ENCODE peak calls at places on chromosomes 12 and 14, in six cellular contexts. R is osteoblast; C is naive thymus-derived CD4-positive, alpha-beta T cell; I is GM23248; G is pancreas; B is uterus. J is an unnamed sample.

GRCh38 chr14:50773632-50774541 is 57.1 kb downstream of the NIN start:
- DNase-seq in R (peak; percentile 87), C (no peak), I (peak; percentile 65), G (peak; percentile 69), B (no peak), J (peak; percentile 77)

GRCh38 chr12:67515679-67516363 is 132.7 kb upstream of the DYRK2 start:
- DNase-seq in R (no peak), C (peak; percentile 36), I (no peak), G (no peak), B (no peak), J (no peak)

GRCh38 chr12:96258451-96258933 is 64.3 kb downstream of the ELK3 start:
- DNase-seq in R (no peak), C (no peak), I (peak; percentile 59), G (no peak), B (peak; percentile 64), J (peak; percentile 82)

GRCh38 chr14:54712371-54712998 is 145.6 kb downstream of the SAMD4A start:
- DNase-seq in R (peak; percentile 73), C (no peak), I (peak; percentile 65), G (no peak), B (no peak), J (no peak)

GRCh38 chr12:132404435-132404855 is 75.1 kb upstream of the GALNT9 start:
- DNase-seq in R (no peak), C (no peak), I (no peak), G (peak; percentile 50), B (no peak), J (no peak)

GRCh38 chr14:53265025-53265424 is 111.9 kb upstream of the DDHD1 start:
- DNase-seq in R (no peak), C (no peak), I (no peak), G (no peak), B (no peak), J (no peak)

GRCh38 chr14:101078105-101078891 is 174.8 kb upstream of the RTL1 start:
- DNase-seq in R (peak; percentile 85), C (no peak), I (no peak), G (no peak), B (no peak), J (no peak)

GRCh38 chr12:17381211-17381610 is 708.8 kb downstream of the RERGL start:
- DNase-seq in R (no peak), C (no peak), I (no peak), G (no peak), B (no peak), J (no peak)

GRCh38 chr12:74021937-74022336 is 515.7 kb upstream of the ATXN7L3B start:
- DNase-seq in R (no peak), C (no peak), I (peak; percentile 28), G (peak; percentile 75), B (no peak), J (no peak)

GRCh38 chr12:108337235-108338223 is 1.6 kb downstream of the CMKLR1 start:
- DNase-seq in R (peak; percentile 88), C (no peak), I (peak; percentile 63), G (no peak), B (no peak), J (peak; percentile 58)

GRCh38 chr12:6262211-6262610 is 48.3 kb upstream of the PLEKHG6 start:
- DNase-seq in R (peak; percentile 61), C (no peak), I (no peak), G (peak; percentile 43), B (no peak), J (no peak)

GRCh38 chr12:97235102-97235501 is 227.5 kb upstream of the RMST start:
- DNase-seq in R (no peak), C (no peak), I (no peak), G (no peak), B (no peak), J (no peak)

GRCh38 chr14:100441271-100441947 is 118.3 kb downstream of the SLC25A47 start:
- DNase-seq in R (no peak), C (no peak), I (no peak), G (no peak), B (no peak), J (no peak)

GRCh38 chr12:95215925-95216324 is 1.3 kb downstream of the FGD6 start:
- DNase-seq in R (peak; percentile 54), C (no peak), I (peak; percentile 23), G (no peak), B (no peak), J (no peak)

GRCh38 chr12:123444396-123445026 is 8.0 kb upstream of the RILPL2 start:
- DNase-seq in R (peak; percentile 56), C (no peak), I (peak; percentile 86), G (no peak), B (no peak), J (no peak)

GRCh38 chr12:42885677-42886076 is 296.1 kb upstream of the PRICKLE1 start:
- DNase-seq in R (no peak), C (no peak), I (no peak), G (no peak), B (no peak), J (no peak)

GRCh38 chr12:117966511-117966910 is 2.3 kb downstream of the KSR2 start:
- DNase-seq in R (no peak), C (no peak), I (no peak), G (no peak), B (no peak), J (no peak)

DNA sequence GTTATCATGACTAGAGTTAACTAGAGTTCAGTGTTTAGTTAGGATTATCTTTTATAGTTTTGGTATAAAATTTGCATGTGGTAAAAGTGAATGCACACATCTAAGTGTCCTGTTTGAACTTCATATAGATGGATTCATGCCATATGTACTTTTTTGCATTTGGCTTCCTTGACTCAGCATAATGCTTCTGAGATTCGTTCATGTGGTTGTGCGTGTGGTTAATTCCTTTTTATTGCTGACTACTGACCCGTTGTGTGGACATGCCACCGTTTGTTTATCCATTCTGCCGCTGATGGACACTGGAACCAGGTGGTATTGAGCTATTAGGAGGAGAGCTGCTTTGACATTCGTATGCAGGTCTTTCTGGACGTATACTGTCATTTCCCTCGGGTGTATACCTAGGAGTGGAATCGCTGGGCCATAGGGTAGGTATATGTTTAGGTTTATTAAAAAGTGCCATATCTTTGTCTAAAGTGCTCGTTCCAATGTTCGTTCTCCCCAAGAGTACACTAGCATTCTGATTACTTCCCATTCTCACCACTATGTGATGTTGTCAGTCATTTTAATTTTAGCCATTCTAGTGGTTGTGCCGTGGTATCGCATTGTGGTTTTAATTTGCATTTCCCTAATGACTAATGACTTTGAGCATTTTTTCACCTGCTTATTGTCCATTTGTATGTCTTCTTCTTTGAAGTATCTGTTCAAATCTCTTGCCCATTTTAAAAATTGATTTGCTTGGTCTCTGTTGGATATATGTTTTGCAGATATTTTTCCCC is 37.7 kb downstream of the RIN3 start:
- DNase-seq in R (no peak), C (no peak), I (no peak), G (no peak), B (no peak), J (no peak)
- H3K27ac ChIP-seq in R (no peak overlapping the region), C (no peak overlapping the region), I (no peak overlapping the region), G (no peak overlapping the region), B (no peak overlapping the region), J (no peak overlapping the region)

GRCh38 chr14:96565811-96566210 is 63.6 kb downstream of the PAPOLA start:
- DNase-seq in R (no peak), C (no peak), I (no peak), G (no peak), B (no peak), J (no peak)

GRCh38 chr14:96571311-96571710 is 69.1 kb downstream of the PAPOLA start:
- DNase-seq in R (no peak), C (no peak), I (no peak), G (no peak), B (no peak), J (no peak)

GRCh38 chr14:96568646-96569045 is 66.5 kb downstream of the PAPOLA start:
- DNase-seq in R (no peak), C (no peak), I (no peak), G (no peak), B (no peak), J (no peak)

GRCh38 chr14:96564389-96564788 is 62.2 kb downstream of the PAPOLA start:
- DNase-seq in R (no peak), C (no peak), I (peak; percentile 13), G (no peak), B (no peak), J (no peak)

DNA sequence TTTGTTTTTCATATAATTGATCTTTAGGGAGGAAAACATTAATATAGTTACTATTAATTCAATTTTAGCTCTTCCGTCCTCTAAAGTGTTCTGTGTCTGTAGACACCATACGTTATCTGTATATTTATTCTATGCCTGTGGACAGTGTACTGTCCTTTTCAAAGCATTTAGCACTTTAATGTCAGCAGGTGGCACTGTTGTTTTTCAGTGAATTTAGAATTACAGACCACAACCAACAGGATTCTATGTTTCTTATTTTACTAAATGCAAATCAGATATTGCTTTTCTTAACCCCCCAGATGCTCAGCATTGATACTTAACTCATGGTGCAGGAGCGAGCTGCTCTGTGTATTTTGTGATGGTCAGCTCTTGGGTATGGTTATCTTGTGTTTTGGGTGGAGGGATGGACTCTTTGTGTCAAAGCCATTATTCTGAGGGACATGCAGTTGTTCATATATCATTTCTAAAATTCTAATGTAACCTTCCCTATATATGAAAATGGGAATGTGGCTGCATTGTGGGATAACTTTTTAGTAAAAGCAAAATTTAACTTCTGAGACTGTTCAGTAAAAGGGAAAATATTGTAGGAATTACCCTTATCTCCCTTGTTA is 65.2 kb downstream of the PAPOLA start:
- DNase-seq in R (no peak), C (no peak), I (peak; percentile 62), G (no peak), B (no peak), J (no peak)
- H3K4me3 ChIP-seq in R (no peak overlapping the region), C (no peak overlapping the region), I (no peak overlapping the region), G (no peak overlapping the region), B (no peak overlapping the region), J (no peak overlapping the region)

DNA sequence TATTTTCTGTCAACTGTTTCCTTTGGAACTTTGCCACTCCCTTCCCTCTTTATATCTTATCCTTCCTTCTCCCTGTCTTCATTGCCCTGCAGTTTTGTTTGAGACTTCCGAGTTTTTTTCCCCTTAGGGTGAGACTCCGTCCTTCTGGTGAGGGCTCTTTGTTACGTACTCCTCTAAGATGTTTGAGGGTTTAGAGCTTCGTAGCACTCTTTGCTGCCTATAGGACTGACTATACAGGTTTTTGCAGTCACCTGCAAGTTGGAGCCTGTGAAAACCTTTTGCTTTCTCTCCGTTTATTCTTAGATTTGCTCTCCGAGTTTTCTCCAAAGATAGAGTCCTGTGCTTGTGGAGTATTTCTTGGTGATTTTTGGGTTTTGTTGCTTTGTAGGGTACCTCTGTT is 41.7 kb upstream of the MYRFL start:
- DNase-seq in R (no peak), C (no peak), I (no peak), G (no peak), B (no peak), J (no peak)
- H3K27ac ChIP-seq in R (no peak overlapping the region), C (no peak overlapping the region), I (no peak overlapping the region), G (no peak overlapping the region), B (no peak overlapping the region), J (no peak overlapping the region)

DNA sequence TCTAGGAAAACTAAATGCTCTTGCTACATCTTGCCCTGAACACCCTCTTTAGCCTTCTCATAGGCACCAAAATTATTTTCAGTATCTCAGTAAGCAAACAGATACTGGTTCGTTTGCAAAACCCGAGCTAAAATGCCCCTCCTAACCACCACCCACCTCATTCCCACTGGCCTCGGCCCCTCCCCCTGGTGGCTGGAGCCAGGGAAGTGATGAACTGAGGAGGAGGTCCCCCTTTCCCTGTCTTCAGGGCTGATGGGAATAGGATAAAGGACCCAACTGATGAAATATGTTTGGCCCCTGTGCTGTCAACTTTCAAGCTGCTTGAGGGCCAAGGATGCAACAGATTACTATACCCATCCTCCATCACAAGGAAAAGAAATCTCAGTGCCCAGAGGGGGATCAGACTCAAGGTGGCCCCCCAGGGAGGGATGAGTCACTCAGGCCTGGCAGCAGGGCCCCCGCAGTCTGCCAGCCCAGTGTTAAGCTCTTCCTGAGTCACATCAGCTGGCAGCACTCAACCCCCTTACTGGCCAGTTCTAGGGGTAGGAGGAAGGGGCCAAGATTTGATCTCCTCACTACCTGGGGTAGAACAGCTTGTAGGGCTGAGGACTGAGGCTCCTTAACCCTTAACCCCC is 1.7 kb downstream of the ANKRD52 start:
- DNase-seq in R (peak; percentile 95), C (no peak), I (peak; percentile 82), G (no peak), B (no peak), J (peak; percentile 83)
- H3K4me3 ChIP-seq in R (peak overlapping the region; percentile 94), C (peak overlapping the region; percentile 99), I (peak overlapping the region; percentile 96), G (no peak overlapping the region), B (no peak overlapping the region), J (peak overlapping the region; percentile 99)